ENCODE peak calls at places on chromosomes 3 and 15, in nine cellular contexts. One of them, this sample, is unnamed.

GRCh38 chr15:71048913-71049675 is 66.2 kb upstream of the THSD4 start:
- DNase-seq in esophagus squamous epithelium: no peak
- DNase-seq in NB4: no peak
- DNase-seq in coronary artery: no peak
- DNase-seq in heart left ventricle: no peak
- DNase-seq in IMR-90: peak
- DNase-seq in kidney: no peak
- DNase-seq in right atrium auricular region: no peak
- DNase-seq in heart right ventricle: no peak
- DNase-seq in this sample: no peak

GRCh38 chr3:182921665-182922355 is 58.5 kb downstream of the DCUN1D1 start:
- DNase-seq in esophagus squamous epithelium: no peak
- DNase-seq in NB4: no peak
- DNase-seq in coronary artery: no peak
- DNase-seq in heart left ventricle: no peak
- DNase-seq in IMR-90: peak
- DNase-seq in kidney: no peak
- DNase-seq in right atrium auricular region: no peak
- DNase-seq in heart right ventricle: no peak
- DNase-seq in this sample: peak

GRCh38 chr15:77066961-77067690 is 3.8 kb downstream of the TSPAN3 start:
- DNase-seq in esophagus squamous epithelium: no peak
- DNase-seq in NB4: no peak
- DNase-seq in coronary artery: no peak
- DNase-seq in heart left ventricle: no peak
- DNase-seq in IMR-90: peak
- DNase-seq in kidney: no peak
- DNase-seq in right atrium auricular region: no peak
- DNase-seq in heart right ventricle: no peak
- DNase-seq in this sample: peak

GRCh38 chr3:64509216-64509615 is 178.6 kb downstream of the ADAMTS9 start:
- DNase-seq in esophagus squamous epithelium: no peak
- DNase-seq in NB4: no peak
- DNase-seq in coronary artery: no peak
- DNase-seq in heart left ventricle: no peak
- DNase-seq in IMR-90: peak
- DNase-seq in kidney: no peak
- DNase-seq in right atrium auricular region: no peak
- DNase-seq in heart right ventricle: no peak
- DNase-seq in this sample: no peak

GRCh38 chr3:49173116-49173791 is 1.9 kb downstream of the KLHDC8B start:
- DNase-seq in esophagus squamous epithelium: no peak
- DNase-seq in NB4: no peak
- DNase-seq in coronary artery: no peak
- DNase-seq in heart left ventricle: peak
- DNase-seq in IMR-90: no peak
- DNase-seq in kidney: peak
- DNase-seq in right atrium auricular region: peak
- DNase-seq in heart right ventricle: peak
- DNase-seq in this sample: no peak

GRCh38 chr3:170852307-170852706 is 17.7 kb downstream of the RPL22L1 start:
- DNase-seq in esophagus squamous epithelium: no peak
- DNase-seq in NB4: no peak
- DNase-seq in coronary artery: no peak
- DNase-seq in heart left ventricle: no peak
- DNase-seq in IMR-90: no peak
- DNase-seq in kidney: no peak
- DNase-seq in right atrium auricular region: no peak
- DNase-seq in heart right ventricle: no peak
- DNase-seq in this sample: no peak

GRCh38 chr3:16482770-16483531 is 30.5 kb downstream of the RFTN1 start:
- DNase-seq in esophagus squamous epithelium: no peak
- DNase-seq in NB4: no peak
- DNase-seq in coronary artery: no peak
- DNase-seq in heart left ventricle: no peak
- DNase-seq in IMR-90: peak
- DNase-seq in kidney: no peak
- DNase-seq in right atrium auricular region: no peak
- DNase-seq in heart right ventricle: no peak
- DNase-seq in this sample: peak

GRCh38 chr3:90010341-90010740 is 902.9 kb downstream of the EPHA3 start:
- DNase-seq in esophagus squamous epithelium: no peak
- DNase-seq in NB4: no peak
- DNase-seq in coronary artery: no peak
- DNase-seq in heart left ventricle: no peak
- DNase-seq in IMR-90: peak
- DNase-seq in kidney: no peak
- DNase-seq in right atrium auricular region: no peak
- DNase-seq in heart right ventricle: no peak
- DNase-seq in this sample: no peak

GRCh38 chr15:57820119-57820518 is 113.6 kb downstream of the POLR2M start:
- DNase-seq in esophagus squamous epithelium: no peak
- DNase-seq in NB4: no peak
- DNase-seq in coronary artery: no peak
- DNase-seq in heart left ventricle: no peak
- DNase-seq in IMR-90: peak
- DNase-seq in kidney: no peak
- DNase-seq in right atrium auricular region: no peak
- DNase-seq in heart right ventricle: no peak
- DNase-seq in this sample: no peak

GRCh38 chr15:80836991-80837390 is 57.8 kb downstream of the CEMIP start:
- DNase-seq in esophagus squamous epithelium: no peak
- DNase-seq in NB4: no peak
- DNase-seq in coronary artery: no peak
- DNase-seq in heart left ventricle: no peak
- DNase-seq in IMR-90: no peak
- DNase-seq in kidney: no peak
- DNase-seq in right atrium auricular region: no peak
- DNase-seq in heart right ventricle: no peak
- DNase-seq in this sample: no peak

GRCh38 chr3:11850003-11850402 is 3.3 kb upstream of the TAMM41 start:
- DNase-seq in esophagus squamous epithelium: no peak
- DNase-seq in NB4: no peak
- DNase-seq in coronary artery: no peak
- DNase-seq in heart left ventricle: no peak
- DNase-seq in IMR-90: no peak
- DNase-seq in kidney: no peak
- DNase-seq in right atrium auricular region: no peak
- DNase-seq in heart right ventricle: no peak
- DNase-seq in this sample: no peak

GRCh38 chr3:187041362-187042061 is 97.8 kb downstream of the RPL39L start:
- DNase-seq in esophagus squamous epithelium: no peak
- DNase-seq in NB4: peak
- DNase-seq in coronary artery: no peak
- DNase-seq in heart left ventricle: no peak
- DNase-seq in IMR-90: peak
- DNase-seq in kidney: no peak
- DNase-seq in right atrium auricular region: no peak
- DNase-seq in heart right ventricle: no peak
- DNase-seq in this sample: no peak

GRCh38 chr15:49758856-49759255 is 138.0 kb downstream of the DTWD1 start:
- DNase-seq in esophagus squamous epithelium: no peak
- DNase-seq in NB4: no peak
- DNase-seq in coronary artery: no peak
- DNase-seq in heart left ventricle: no peak
- DNase-seq in IMR-90: peak
- DNase-seq in kidney: no peak
- DNase-seq in right atrium auricular region: no peak
- DNase-seq in heart right ventricle: no peak
- DNase-seq in this sample: no peak

GRCh38 chr15:66142341-66142740 is 111.2 kb downstream of the MEGF11 start:
- DNase-seq in esophagus squamous epithelium: no peak
- DNase-seq in NB4: no peak
- DNase-seq in coronary artery: no peak
- DNase-seq in heart left ventricle: no peak
- DNase-seq in IMR-90: no peak
- DNase-seq in kidney: no peak
- DNase-seq in right atrium auricular region: no peak
- DNase-seq in heart right ventricle: no peak
- DNase-seq in this sample: no peak

DNA sequence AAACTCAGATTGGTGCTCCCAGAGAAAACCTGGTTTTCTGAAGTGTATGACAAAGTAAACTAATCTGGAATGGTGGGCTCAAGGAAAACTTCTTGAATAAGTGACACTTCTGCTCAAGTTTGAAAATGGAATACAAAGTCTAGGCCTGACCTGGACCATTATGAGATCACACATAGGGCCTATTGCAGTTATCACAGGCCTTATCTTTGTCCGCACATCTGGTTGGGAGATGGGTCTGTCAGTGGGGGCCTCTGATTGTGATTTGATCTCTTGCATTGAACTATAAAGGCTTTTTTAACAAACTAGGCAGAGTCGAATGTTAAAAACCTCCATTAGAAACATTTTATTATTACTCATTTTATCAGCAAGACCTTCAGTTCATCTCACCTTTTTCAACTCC is 405.6 kb downstream of the PTPRG start:
- DNase-seq in esophagus squamous epithelium: no peak
- DNase-seq in NB4: no peak
- DNase-seq in coronary artery: no peak
- DNase-seq in heart left ventricle: no peak
- DNase-seq in IMR-90: no peak
- DNase-seq in kidney: no peak
- DNase-seq in right atrium auricular region: no peak
- DNase-seq in heart right ventricle: no peak
- DNase-seq in this sample: no peak
- TF ChIP-seq CTCF in esophagus squamous epithelium: no peak
- TF ChIP-seq CTCF in NB4: no peak
- TF ChIP-seq CTCF in coronary artery: no peak
- TF ChIP-seq CTCF in heart left ventricle: no peak
- TF ChIP-seq CTCF in IMR-90: no peak
- TF ChIP-seq CTCF in kidney: no peak
- TF ChIP-seq CTCF in right atrium auricular region: no peak
- TF ChIP-seq CTCF in heart right ventricle: no peak
- TF ChIP-seq CTCF in this sample: no peak

GRCh38 chr15:89815769-89816168 is 1.1 kb upstream of the ANPEP start:
- DNase-seq in esophagus squamous epithelium: no peak
- DNase-seq in NB4: no peak
- DNase-seq in coronary artery: no peak
- DNase-seq in heart left ventricle: no peak
- DNase-seq in IMR-90: no peak
- DNase-seq in kidney: peak
- DNase-seq in right atrium auricular region: no peak
- DNase-seq in heart right ventricle: no peak
- DNase-seq in this sample: no peak

GRCh38 chr15:89812126-89812846 is 2.4 kb downstream of the ANPEP start:
- DNase-seq in esophagus squamous epithelium: no peak
- DNase-seq in NB4: peak
- DNase-seq in coronary artery: no peak
- DNase-seq in heart left ventricle: peak
- DNase-seq in IMR-90: no peak
- DNase-seq in kidney: peak
- DNase-seq in right atrium auricular region: peak
- DNase-seq in heart right ventricle: no peak
- DNase-seq in this sample: no peak

GRCh38 chr15:89813381-89814111 is 1.1 kb downstream of the ANPEP start:
- DNase-seq in esophagus squamous epithelium: no peak
- DNase-seq in NB4: peak
- DNase-seq in coronary artery: no peak
- DNase-seq in heart left ventricle: no peak
- DNase-seq in IMR-90: no peak
- DNase-seq in kidney: no peak
- DNase-seq in right atrium auricular region: no peak
- DNase-seq in heart right ventricle: no peak
- DNase-seq in this sample: no peak

GRCh38 chr15:89812847-89813320 is 1.8 kb downstream of the ANPEP start:
- DNase-seq in esophagus squamous epithelium: no peak
- DNase-seq in NB4: no peak
- DNase-seq in coronary artery: no peak
- DNase-seq in heart left ventricle: no peak
- DNase-seq in IMR-90: no peak
- DNase-seq in kidney: no peak
- DNase-seq in right atrium auricular region: no peak
- DNase-seq in heart right ventricle: no peak
- DNase-seq in this sample: no peak

GRCh38 chr15:89814112-89814742 is 425 bp downstream of the ANPEP start:
- DNase-seq in esophagus squamous epithelium: no peak
- DNase-seq in NB4: peak
- DNase-seq in coronary artery: no peak
- DNase-seq in heart left ventricle: no peak
- DNase-seq in IMR-90: no peak
- DNase-seq in kidney: peak
- DNase-seq in right atrium auricular region: no peak
- DNase-seq in heart right ventricle: no peak
- DNase-seq in this sample: no peak
- H3K4me3 ChIP-seq in esophagus squamous epithelium: peak
- H3K4me3 ChIP-seq in NB4: peak
- H3K4me3 ChIP-seq in coronary artery: peak
- H3K4me3 ChIP-seq in heart left ventricle: peak
- H3K4me3 ChIP-seq in IMR-90: peak
- H3K4me3 ChIP-seq in kidney: peak
- H3K4me3 ChIP-seq in right atrium auricular region: peak
- H3K4me3 ChIP-seq in heart right ventricle: peak
- H3K4me3 ChIP-seq in this sample: no peak

GRCh38 chr3:156492801-156493261 is 62.1 kb downstream of the SSR3 start:
- DNase-seq in esophagus squamous epithelium: no peak
- DNase-seq in NB4: no peak
- DNase-seq in coronary artery: no peak
- DNase-seq in heart left ventricle: no peak
- DNase-seq in IMR-90: no peak
- DNase-seq in kidney: no peak
- DNase-seq in right atrium auricular region: no peak
- DNase-seq in heart right ventricle: no peak
- DNase-seq in this sample: no peak

GRCh38 chr3:156493887-156494286 is 61.0 kb downstream of the SSR3 start:
- DNase-seq in esophagus squamous epithelium: no peak
- DNase-seq in NB4: no peak
- DNase-seq in coronary artery: no peak
- DNase-seq in heart left ventricle: no peak
- DNase-seq in IMR-90: no peak
- DNase-seq in kidney: no peak
- DNase-seq in right atrium auricular region: no peak
- DNase-seq in heart right ventricle: no peak
- DNase-seq in this sample: no peak

GRCh38 chr3:156488771-156489170 is 66.1 kb downstream of the SSR3 start:
- DNase-seq in esophagus squamous epithelium: no peak
- DNase-seq in NB4: no peak
- DNase-seq in coronary artery: no peak
- DNase-seq in heart left ventricle: no peak
- DNase-seq in IMR-90: peak
- DNase-seq in kidney: no peak
- DNase-seq in right atrium auricular region: no peak
- DNase-seq in heart right ventricle: no peak
- DNase-seq in this sample: no peak

GRCh38 chr3:156491192-156491591 is 63.7 kb downstream of the SSR3 start:
- DNase-seq in esophagus squamous epithelium: no peak
- DNase-seq in NB4: no peak
- DNase-seq in coronary artery: no peak
- DNase-seq in heart left ventricle: no peak
- DNase-seq in IMR-90: no peak
- DNase-seq in kidney: no peak
- DNase-seq in right atrium auricular region: no peak
- DNase-seq in heart right ventricle: no peak
- DNase-seq in this sample: no peak

GRCh38 chr3:156489462-156489911 is 65.4 kb downstream of the SSR3 start:
- DNase-seq in esophagus squamous epithelium: no peak
- DNase-seq in NB4: no peak
- DNase-seq in coronary artery: no peak
- DNase-seq in heart left ventricle: no peak
- DNase-seq in IMR-90: peak
- DNase-seq in kidney: no peak
- DNase-seq in right atrium auricular region: no peak
- DNase-seq in heart right ventricle: no peak
- DNase-seq in this sample: no peak
- TF ChIP-seq CTCF in esophagus squamous epithelium: no peak
- TF ChIP-seq CTCF in NB4: no peak
- TF ChIP-seq CTCF in coronary artery: no peak
- TF ChIP-seq CTCF in heart left ventricle: no peak
- TF ChIP-seq CTCF in IMR-90: no peak
- TF ChIP-seq CTCF in kidney: no peak
- TF ChIP-seq CTCF in right atrium auricular region: no peak
- TF ChIP-seq CTCF in heart right ventricle: no peak
- TF ChIP-seq CTCF in this sample: no peak

GRCh38 chr15:101724675-101725005 is 367 bp upstream of the TARS3 start:
- DNase-seq in esophagus squamous epithelium: no peak
- DNase-seq in NB4: no peak
- DNase-seq in coronary artery: no peak
- DNase-seq in heart left ventricle: no peak
- DNase-seq in IMR-90: no peak
- DNase-seq in kidney: no peak
- DNase-seq in right atrium auricular region: no peak
- DNase-seq in heart right ventricle: no peak
- DNase-seq in this sample: no peak
- H3K4me3 ChIP-seq in esophagus squamous epithelium: peak
- H3K4me3 ChIP-seq in NB4: peak
- H3K4me3 ChIP-seq in coronary artery: peak
- H3K4me3 ChIP-seq in heart left ventricle: peak
- H3K4me3 ChIP-seq in IMR-90: peak
- H3K4me3 ChIP-seq in kidney: peak
- H3K4me3 ChIP-seq in right atrium auricular region: peak
- H3K4me3 ChIP-seq in heart right ventricle: peak
- H3K4me3 ChIP-seq in this sample: no peak

This sample was measured in LNCaP clone FGC.